ENCODE peak calls at places on chromosomes 11 and 22, in five cellular contexts. S is activated T-cell treated with anti-CD3 and anti-CD28 coated beads, Interleukin-2, amount 50 U/mL, for 48 hours; K is uterus; Y is cerebellum; X is NCI-H1105 treated with DMSO at 0.1 percent for 48 hours. D is an unnamed sample.

GRCh38 chr22:27242917-27243589 is 558.5 kb downstream of the MN1 start:
- DNase-seq in S (no peak), K (no peak), Y (no peak), X (no peak), D (no peak)

GRCh38 chr11:34609850-34610249 is 11.0 kb upstream of the EHF start:
- DNase-seq in S (no peak), K (no peak), Y (no peak), X (no peak), D (no peak)

GRCh38 chr22:29755889-29756288 is 10.9 kb downstream of the ZMAT5 start:
- DNase-seq in S (no peak), K (no peak), Y (peak), X (no peak), D (no peak)

GRCh38 chr11:130322126-130322525 is 7.4 kb upstream of the ZBTB44 start:
- DNase-seq in S (no peak), K (no peak), Y (no peak), X (no peak), D (no peak)

GRCh38 chr11:111426615-111427014 is 47.5 kb upstream of the POU2AF1 start:
- DNase-seq in S (no peak), K (no peak), Y (no peak), X (peak), D (peak)

GRCh38 chr22:46734830-46735453 is 3.1 kb downstream of the CERK start:
- DNase-seq in S (peak), K (no peak), Y (no peak), X (peak), D (no peak)

GRCh38 chr22:42639541-42640241 is 710 bp downstream of the ATP5MGL start:
- DNase-seq in S (no peak), K (no peak), Y (no peak), X (no peak), D (no peak)

GRCh38 chr11:117417342-117417741 is 89.7 kb downstream of the CEP164 start:
- DNase-seq in S (no peak), K (no peak), Y (no peak), X (no peak), D (no peak)

GRCh38 chr22:47586038-47586437 is 823.6 kb downstream of the TBC1D22A start:
- DNase-seq in S (no peak), K (no peak), Y (no peak), X (no peak), D (peak)

GRCh38 chr11:119724956-119725355 is 4.0 kb downstream of the NECTIN1 start:
- DNase-seq in S (no peak), K (no peak), Y (no peak), X (no peak), D (no peak)

GRCh38 chr11:90204832-90205646 is 17.8 kb downstream of the CHORDC1 start:
- DNase-seq in S (no peak), K (no peak), Y (peak), X (peak), D (peak)

GRCh38 chr11:74926304-74927030 is 22.4 kb downstream of the XRRA1 start:
- DNase-seq in S (no peak), K (no peak), Y (no peak), X (no peak), D (no peak)

GRCh38 chr11:101618691-101619090 is 34.9 kb upstream of the TRPC6 start:
- DNase-seq in S (no peak), K (no peak), Y (no peak), X (no peak), D (no peak)

GRCh38 chr11:74641289-74641688 is 48.9 kb downstream of the POLD3 start:
- DNase-seq in S (no peak), K (no peak), Y (no peak), X (peak), D (no peak)

GRCh38 chr11:44634401-44635281 is 69.2 kb downstream of the CD82 start:
- DNase-seq in S (peak), K (peak), Y (no peak), X (peak), D (no peak)

GRCh38 chr22:29854432-29854831 is 16.4 kb upstream of the ASCC2 start:
- DNase-seq in S (no peak), K (no peak), Y (no peak), X (no peak), D (no peak)

GRCh38 chr11:122159173-122159701 is 43.2 kb upstream of the BLID start:
- DNase-seq in S (no peak), K (peak), Y (no peak), X (peak), D (no peak)

GRCh38 chr22:46574993-46575914 is 37.8 kb upstream of the CELSR1 start:
- DNase-seq in S (no peak), K (no peak), Y (no peak), X (no peak), D (no peak)

GRCh38 chr11:9112075-9112474 is 20.7 kb upstream of the SCUBE2 start:
- DNase-seq in S (no peak), K (no peak), Y (no peak), X (no peak), D (no peak)